ENCODE peak calls at places on chromosomes 13 and 19, in ten cellular contexts. N, O, U, Q, K, A, L, T, I and V are unnamed samples. For H3K4me1, the result is how much of the 10 kb centered on the place peaks cover.

GRCh38 chr19:778910-779653 is 18.2 kb upstream of the PTBP1 start:
- DNase-seq in U (no peak), O (peak), Q (peak), L (no peak), T (peak), A (no peak), K (no peak), N (peak), I (peak), V (no peak)

GRCh38 chr19:34645551-34645950 is 31.4 kb downstream of the SCGB2B2 start:
- DNase-seq in U (no peak), L (no peak), A (no peak), Q (no peak), O (no peak), I (no peak), T (no peak), K (no peak), N (no peak), V (no peak)

GRCh38 chr19:4390862-4391693 is 9.3 kb downstream of the SH3GL1 start:
- DNase-seq in Q (no peak), T (peak), N (peak), K (no peak), L (no peak), O (no peak), I (no peak), U (no peak), A (no peak), V (no peak)

GRCh38 chr13:50080856-50081105 is 65.5 kb downstream of the KCNRG start:
- DNase-seq in Q (no peak), N (no peak), K (no peak), U (no peak), L (no peak), I (no peak), A (no peak), T (no peak), O (no peak), V (no peak)

GRCh38 chr13:57629821-57630235 is 1.7 kb upstream of the PCDH17 start:
- DNase-seq in N (peak), K (peak), L (no peak), Q (peak), O (peak), U (peak), I (peak), A (peak), T (no peak), V (peak)

GRCh38 chr19:51339313-51339686 is 2.6 kb downstream of the VSIG10L start:
- DNase-seq in K (peak), U (no peak), A (no peak), N (no peak), I (no peak), L (no peak), T (no peak), O (no peak), Q (no peak), V (peak)

GRCh38 chr13:30745917-30746686 is 10.8 kb downstream of the ALOX5AP start:
- DNase-seq in N (no peak), T (peak), U (no peak), L (no peak), A (peak), Q (no peak), I (no peak), K (no peak), O (no peak), V (no peak)

GRCh38 chr13:84487681-84488080 is 605.4 kb upstream of the SLITRK1 start:
- DNase-seq in Q (no peak), A (no peak), K (no peak), I (no peak), T (no peak), O (no peak), L (no peak), U (no peak), N (no peak), V (no peak)

GRCh38 chr13:79440958-79441553 is 35.0 kb upstream of the RBM26 start:
- DNase-seq in K (no peak), I (no peak), T (no peak), Q (no peak), A (peak), L (no peak), U (no peak), N (no peak), O (no peak), V (no peak)

GRCh38 chr13:112354330-112355273 is 21.6 kb upstream of the SPACA7 start:
- DNase-seq in Q (no peak), I (no peak), K (no peak), O (no peak), U (no peak), T (no peak), N (no peak), A (no peak), L (no peak), V (no peak)

GRCh38 chr13:104954210-104954609 is 1581.3 kb downstream of the EFNB2 start:
- DNase-seq in L (no peak), K (no peak), I (no peak), T (no peak), N (no peak), A (no peak), U (no peak), O (no peak), Q (no peak), V (no peak)

DNA sequence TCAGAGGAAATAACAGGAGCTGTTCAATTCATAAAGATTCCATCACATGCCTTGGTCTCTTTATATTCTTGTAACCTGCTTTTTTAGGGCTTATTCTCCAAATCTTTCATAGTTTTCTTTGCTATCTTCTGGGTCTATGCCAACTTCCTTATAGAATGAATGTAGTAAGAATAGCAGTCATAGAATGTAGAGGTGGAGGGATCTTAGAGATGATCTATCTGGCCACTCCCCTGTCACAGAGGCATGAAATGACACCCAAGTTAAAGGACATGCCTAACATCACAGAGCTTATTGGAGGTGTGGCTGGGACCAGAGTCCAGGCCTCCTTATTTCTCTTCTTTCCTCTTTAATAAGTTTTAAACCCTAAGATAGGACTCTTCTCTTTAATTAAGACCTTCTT is 13.2 kb downstream of the LCP1 start:
- DNase-seq in K (no peak), L (no peak), A (no peak), N (no peak), T (no peak), I (no peak), O (no peak), Q (no peak), U (no peak), V (no peak)
- H3K4me1 ChIP-seq in K (under half), L (half or more), A (under half), N (under half), T (under half), I (under half), O (under half), Q (under half), U (under half), V (under half)

GRCh38 chr19:42343344-42344110 is 18.1 kb downstream of the MEGF8 start:
- DNase-seq in U (no peak), I (no peak), A (no peak), L (no peak), K (peak), N (no peak), O (peak), Q (no peak), T (no peak), V (peak)
- TF ChIP-seq CTCF in U (no peak), I (peak), A (no peak), L (no peak), K (peak), N (no peak), O (no peak), Q (no peak), T (peak), V (peak)

GRCh38 chr19:2202366-2202765 is 33.8 kb downstream of the PLEKHJ1 start:
- DNase-seq in I (no peak), N (no peak), O (no peak), U (no peak), A (no peak), Q (no peak), K (no peak), T (no peak), L (no peak), V (no peak)
- H3K4me1 ChIP-seq in I (under half), N (under half), O (under half), U (under half), A (under half), Q (under half), K (under half), T (under half), L (under half), V (under half)

GRCh38 chr19:13959141-13959961 is 7.0 kb downstream of the DCAF15 start:
- DNase-seq in A (no peak), N (no peak), O (peak), U (no peak), K (peak), T (no peak), L (no peak), I (no peak), Q (no peak), V (no peak)

GRCh38 chr19:13961826-13962737 is 9.8 kb downstream of the DCAF15 start:
- DNase-seq in O (peak), U (no peak), I (no peak), Q (no peak), N (no peak), K (peak), A (no peak), L (no peak), T (no peak), V (peak)

GRCh38 chr19:13959962-13960862 is 7.9 kb downstream of the DCAF15 start:
- DNase-seq in Q (no peak), U (no peak), A (no peak), N (no peak), T (no peak), K (peak), L (no peak), I (no peak), O (peak), V (peak)

GRCh38 chr19:13962738-13963602 is 10.7 kb downstream of the DCAF15 start:
- DNase-seq in L (no peak), T (no peak), K (peak), N (no peak), I (no peak), A (no peak), O (peak), Q (no peak), U (no peak), V (no peak)

GRCh38 chr19:13960863-13961784 is 8.8 kb downstream of the DCAF15 start:
- DNase-seq in N (no peak), Q (no peak), O (peak), U (no peak), K (peak), L (no peak), T (no peak), I (no peak), A (no peak), V (no peak)
- TF ChIP-seq CTCF in N (no peak), Q (no peak), O (no peak), U (no peak), K (no peak), L (no peak), T (no peak), I (no peak), A (no peak), V (no peak)

GRCh38 chr19:12838182-12838890 is at the start of gene MAST1:
- DNase-seq in T (no peak), O (no peak), K (peak), I (peak), A (peak), N (peak), L (peak), Q (peak), U (no peak), V (peak)

GRCh38 chr19:12836529-12836863 is 1.8 kb upstream of the MAST1 start:
- DNase-seq in Q (no peak), A (no peak), U (no peak), I (no peak), K (no peak), L (no peak), O (no peak), T (no peak), N (no peak), V (no peak)

GRCh38 chr19:12838893-12839656 is 760 bp downstream of the MAST1 start:
- DNase-seq in T (no peak), A (no peak), U (no peak), L (no peak), N (no peak), I (no peak), Q (no peak), O (no peak), K (no peak), V (peak)

GRCh38 chr19:12834976-12835757 is 788 bp upstream of the RTBDN start:
- DNase-seq in N (no peak), O (peak), Q (peak), A (no peak), K (peak), T (peak), L (no peak), U (no peak), I (peak), V (peak)

GRCh38 chr19:12837225-12837624 is 1.1 kb upstream of the MAST1 start:
- DNase-seq in T (no peak), L (no peak), A (no peak), N (no peak), I (no peak), U (no peak), K (no peak), O (no peak), Q (no peak), V (no peak)
- H3K4me1 ChIP-seq in T (under half), L (under half), A (under half), N (under half), I (under half), U (under half), K (under half), O (under half), Q (under half), V (under half)